ENCODE peak calls at places on chromosomes 6 and 20, in six cellular contexts. E, K, L, Y, O and V are unnamed samples.

GRCh38 chr6:34916348-34916967 is 27.4 kb downstream of the ANKS1A start:
- DNase-seq in E (no peak), K (no peak), L (no peak), Y (no peak), O (no peak), V (no peak)

GRCh38 chr20:61262036-61262435 is 10.0 kb downstream of the CDH4 start:
- DNase-seq in E (no peak), K (no peak), L (no peak), Y (no peak), O (no peak), V (no peak)

GRCh38 chr6:1554241-1554880 is 55.4 kb upstream of the FOXC1 start:
- DNase-seq in E (peak; percentile 57), K (no peak), L (no peak), Y (no peak), O (no peak), V (no peak)

GRCh38 chr6:14747881-14748520 is 497.9 kb upstream of the JARID2 start:
- DNase-seq in E (no peak), K (no peak), L (no peak), Y (no peak), O (no peak), V (no peak)

GRCh38 chr6:42441661-42442081 is 10.1 kb downstream of the TRERF1 start:
- DNase-seq in E (no peak), K (no peak), L (no peak), Y (no peak), O (no peak), V (no peak)

GRCh38 chr6:139533166-139533565 is 158.7 kb upstream of the CITED2 start:
- DNase-seq in E (no peak), K (no peak), L (no peak), Y (no peak), O (no peak), V (no peak)

GRCh38 chr20:478949-479429 is 16.7 kb upstream of the TBC1D20 start:
- DNase-seq in E (no peak), K (no peak), L (no peak), Y (peak; percentile 76), O (no peak), V (no peak)

GRCh38 chr6:83370607-83371006 is 60.2 kb downstream of the ME1 start:
- DNase-seq in E (no peak), K (no peak), L (no peak), Y (no peak), O (no peak), V (no peak)

GRCh38 chr20:57391439-57392129 is 388 bp downstream of the RBM38 start:
- DNase-seq in E (no peak), K (no peak), L (peak; percentile 71), Y (no peak), O (peak; percentile 68), V (no peak)

GRCh38 chr6:161227004-161227950 is 46.6 kb downstream of the AGPAT4 start:
- DNase-seq in E (no peak), K (no peak), L (no peak), Y (no peak), O (no peak), V (no peak)

GRCh38 chr20:8155848-8156602 is 24.0 kb downstream of the PLCB1 start:
- DNase-seq in E (no peak), K (no peak), L (no peak), Y (peak; percentile 44), O (no peak), V (no peak)

GRCh38 chr6:28811873-28812272 is 111.9 kb downstream of the TRIM27 start:
- DNase-seq in E (no peak), K (no peak), L (no peak), Y (peak; percentile 54), O (no peak), V (no peak)

DNA sequence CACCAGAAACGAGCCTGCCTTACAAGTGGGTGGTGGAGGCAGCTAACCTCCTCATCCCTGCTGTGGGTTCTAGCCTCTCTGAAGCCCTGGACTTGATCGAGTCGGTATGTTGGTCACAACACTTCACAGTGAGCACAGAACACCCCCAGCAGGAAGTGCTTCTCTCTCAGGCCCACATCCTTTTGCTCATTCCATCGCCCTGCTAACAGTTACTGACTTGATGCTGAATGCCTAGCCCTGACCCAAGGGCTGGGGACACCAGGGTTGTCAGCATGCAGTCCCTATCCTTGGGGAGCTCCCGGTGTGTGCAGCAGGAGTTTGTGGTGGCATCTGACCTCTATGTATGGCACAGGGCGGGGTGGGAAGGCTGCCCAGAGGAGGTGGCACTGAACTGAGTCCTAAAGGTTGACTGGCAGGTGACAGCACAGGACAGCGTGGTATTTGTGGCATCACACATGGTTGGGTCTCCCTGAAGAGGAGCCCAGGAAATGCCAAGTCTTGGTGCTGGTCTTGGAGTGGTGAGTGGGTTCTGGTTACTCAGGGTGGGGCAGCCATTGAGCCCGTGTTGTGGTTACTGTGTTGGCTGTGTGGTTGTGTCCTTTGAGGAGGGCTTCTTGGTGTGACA is 26.7 kb downstream of the GTSF1L start:
- DNase-seq in E (no peak), K (no peak), L (no peak), Y (no peak), O (no peak), V (no peak)
- H3K4me3 ChIP-seq in E (no peak overlapping the region), K (no peak overlapping the region), L (no peak overlapping the region), Y (no peak overlapping the region), O (no peak overlapping the region), V (no peak overlapping the region)

GRCh38 chr20:44310664-44311639 is at the start of gene FITM2:
- DNase-seq in E (peak; percentile 84), K (peak; percentile 97), L (peak; percentile 99), Y (peak; percentile 98), O (peak; percentile 100), V (no peak)
- TF ChIP-seq POLR2A in E (peak; percentile 80), K (no peak), L (no peak), Y (peak; percentile 88), O (peak; percentile 80), V (no peak)

GRCh38 chr20:49585585-49586245 is 17.8 kb upstream of the PTGIS start:
- DNase-seq in E (no peak), K (no peak), L (no peak), Y (no peak), O (no peak), V (no peak)
- H3K27ac ChIP-seq in E (no peak overlapping the region), K (no peak overlapping the region), L (peak overlapping the region; percentile 70), Y (peak overlapping the region; percentile 84), O (no peak overlapping the region), V (peak overlapping the region; percentile 72)

GRCh38 chr20:59835448-59836395 is 97.7 kb downstream of the SYCP2 start:
- DNase-seq in E (no peak), K (peak; percentile 47), L (peak; percentile 67), Y (no peak), O (no peak), V (no peak)
- H3K4me3 ChIP-seq in E (no peak overlapping the region), K (peak overlapping the region; percentile 37), L (no peak overlapping the region), Y (no peak overlapping the region), O (peak overlapping the region; percentile 29), V (peak overlapping the region; percentile 35)

DNA sequence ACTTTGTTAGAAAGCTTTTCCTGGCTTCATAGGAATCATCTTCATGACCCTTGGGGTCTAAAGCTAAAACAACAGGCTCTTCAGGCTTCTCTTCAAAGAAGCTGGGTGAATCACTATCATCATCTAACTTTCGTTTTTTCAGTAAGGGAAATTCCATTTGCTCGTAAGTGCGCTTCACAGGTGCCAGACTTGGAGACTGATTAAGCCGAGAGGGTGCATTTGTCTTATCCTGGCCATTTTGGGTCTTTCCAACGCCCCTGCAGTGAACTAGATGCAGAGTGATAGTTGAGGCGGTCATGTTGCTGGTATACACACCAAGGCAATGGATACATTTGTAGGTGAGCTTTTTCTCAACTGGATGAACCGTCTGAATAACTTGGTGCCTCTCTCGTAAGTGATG is 38.8 kb downstream of the ADNP start:
- DNase-seq in E (no peak), K (no peak), L (no peak), Y (no peak), O (no peak), V (no peak)
- TF ChIP-seq POLR2A in E (peak; percentile 34), K (no peak), L (no peak), Y (no peak), O (no peak), V (no peak)

DNA sequence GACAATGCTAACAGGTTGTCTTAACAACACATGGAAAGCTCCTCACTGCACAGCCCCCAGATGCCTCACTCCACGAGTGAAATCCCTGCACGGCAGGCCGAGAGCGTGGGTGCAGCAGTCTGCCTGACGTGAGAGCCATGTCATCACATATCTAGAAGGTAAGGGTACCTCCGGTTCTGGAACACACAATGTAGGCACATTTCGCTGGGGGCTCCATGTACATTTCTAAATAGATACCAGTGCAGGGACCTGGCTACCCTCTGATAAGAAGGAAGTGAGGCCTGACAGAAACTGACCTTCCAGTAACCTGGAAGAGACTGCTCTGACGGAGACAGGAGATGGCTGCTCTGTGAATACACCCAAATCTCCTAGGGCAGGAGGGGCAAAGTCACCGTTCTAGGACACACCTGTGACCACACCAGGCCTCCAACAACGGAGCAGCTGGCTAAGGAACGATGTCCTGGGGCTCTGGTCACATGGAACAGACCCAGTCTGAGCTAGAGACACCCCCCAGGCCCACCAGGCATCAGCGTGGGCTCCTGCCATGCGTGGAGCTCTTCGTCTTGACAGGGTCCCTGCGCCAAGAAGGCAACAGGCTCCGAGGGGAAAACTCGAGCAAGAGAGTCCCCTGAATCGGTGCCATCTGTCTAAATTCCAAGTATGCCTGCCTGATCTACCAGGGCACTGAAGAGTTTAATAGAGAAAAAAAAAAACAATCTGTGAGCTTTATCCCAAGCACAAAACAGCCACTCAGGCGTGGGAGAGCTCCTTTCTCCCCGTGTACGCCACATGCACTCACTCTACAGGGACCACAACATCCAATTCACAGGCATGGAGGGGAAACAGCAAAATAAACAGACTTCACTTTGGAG is 27.5 kb downstream of the RNASET2 start:
- DNase-seq in E (no peak), K (no peak), L (no peak), Y (no peak), O (no peak), V (no peak)
- H3K27ac ChIP-seq in E (no peak overlapping the region), K (no peak overlapping the region), L (no peak overlapping the region), Y (no peak overlapping the region), O (peak overlapping the region; percentile 80), V (no peak overlapping the region)

GRCh38 chr20:63951398-63952209 is 4.6 kb downstream of the UCKL1 start:
- DNase-seq in E (no peak), K (no peak), L (no peak), Y (no peak), O (peak; percentile 67), V (no peak)

GRCh38 chr20:63953764-63954429 is 2.3 kb downstream of the UCKL1 start:
- DNase-seq in E (no peak), K (no peak), L (no peak), Y (no peak), O (no peak), V (no peak)

GRCh38 chr20:63952210-63952535 is 4.0 kb downstream of the UCKL1 start:
- DNase-seq in E (no peak), K (no peak), L (no peak), Y (no peak), O (peak; percentile 60), V (no peak)

GRCh38 chr20:63950701-63951397 is 5.4 kb downstream of the UCKL1 start:
- DNase-seq in E (no peak), K (no peak), L (no peak), Y (no peak), O (peak; percentile 69), V (no peak)

GRCh38 chr20:63952769-63953168 is 3.4 kb downstream of the UCKL1 start:
- DNase-seq in E (no peak), K (no peak), L (no peak), Y (no peak), O (peak; percentile 57), V (no peak)
- H3K4me3 ChIP-seq in E (no peak overlapping the region), K (no peak overlapping the region), L (no peak overlapping the region), Y (no peak overlapping the region), O (no peak overlapping the region), V (no peak overlapping the region)

GRCh38 chr6:32127717-32128592 is at the start of gene ATF6B:
- DNase-seq in E (peak; percentile 97), K (peak; percentile 97), L (peak; percentile 100), Y (peak; percentile 99), O (peak; percentile 98), V (peak; percentile 100)
- TF ChIP-seq POLR2A in E (peak; percentile 91), K (no peak), L (peak; percentile 68), Y (peak; percentile 33), O (peak; percentile 43), V (peak; percentile 58)